ENCODE peak calls at places on chromosomes 6 and 20, in ten cellular contexts. L is mammary epithelial cell; P is lung; W is CD4-positive, alpha-beta memory T cell; Z is thoracic aorta; R is astrocyte; G is aorta; K is choroid plexus epithelial cell; S is SK-N-SH; F is HFF-Myc. Q is an unnamed sample.

GRCh38 chr6:150008588-150008987 is 16.7 kb downstream of the RAET1L start:
- DNase-seq in L (no peak), P (no peak), W (no peak), Z (no peak), R (no peak), G (no peak), K (no peak), S (no peak), F (no peak), Q (no peak)

GRCh38 chr20:10347066-10347465 is 87.0 kb downstream of the MKKS start:
- DNase-seq in L (no peak), P (no peak), W (no peak), Z (no peak), R (peak), G (no peak), K (no peak), S (no peak), F (no peak), Q (no peak)

GRCh38 chr6:43475506-43475905 is 1.9 kb upstream of the TJAP1 start:
- DNase-seq in L (no peak), P (no peak), W (no peak), Z (no peak), R (no peak), G (no peak), K (no peak), S (no peak), F (no peak), Q (no peak)

GRCh38 chr6:35230498-35230897 is 16.7 kb downstream of the SCUBE3 start:
- DNase-seq in L (no peak), P (no peak), W (no peak), Z (no peak), R (no peak), G (no peak), K (no peak), S (no peak), F (no peak), Q (no peak)

GRCh38 chr20:54416770-54417169 is 58.6 kb upstream of the DOK5 start:
- DNase-seq in L (no peak), P (no peak), W (no peak), Z (no peak), R (no peak), G (no peak), K (no peak), S (no peak), F (no peak), Q (no peak)

GRCh38 chr20:19820520-19821211 is 62.6 kb downstream of the RIN2 start:
- DNase-seq in L (no peak), P (no peak), W (no peak), Z (no peak), R (no peak), G (no peak), K (no peak), S (no peak), F (no peak), Q (no peak)

GRCh38 chr20:21702553-21703467 is 2.7 kb upstream of the PAX1 start:
- DNase-seq in L (peak), P (peak), W (no peak), Z (no peak), R (no peak), G (no peak), K (peak), S (peak), F (peak), Q (peak)

GRCh38 chr20:49484180-49485140 is 2.0 kb upstream of the KCNB1 start:
- DNase-seq in L (peak), P (peak), W (peak), Z (peak), R (peak), G (peak), K (peak), S (peak), F (no peak), Q (peak)

GRCh38 chr6:106972500-106972899 is 2.0 kb downstream of the CD24 start:
- DNase-seq in L (peak), P (no peak), W (no peak), Z (no peak), R (peak), G (no peak), K (no peak), S (peak), F (no peak), Q (no peak)

GRCh38 chr20:4708856-4709255 is 12.9 kb upstream of the PRND start:
- DNase-seq in L (no peak), P (no peak), W (no peak), Z (no peak), R (no peak), G (no peak), K (no peak), S (no peak), F (no peak), Q (no peak)

GRCh38 chr6:3869632-3870527 is 20.7 kb downstream of the FAM50B start:
- DNase-seq in L (no peak), P (no peak), W (peak), Z (no peak), R (no peak), G (no peak), K (no peak), S (no peak), F (no peak), Q (no peak)

GRCh38 chr6:137489410-137490371 is 4.5 kb downstream of the OLIG3 start:
- DNase-seq in L (no peak), P (no peak), W (no peak), Z (no peak), R (no peak), G (no peak), K (no peak), S (peak), F (no peak), Q (no peak)

GRCh38 chr6:134937426-134937825 is 12.5 kb downstream of the ALDH8A1 start:
- DNase-seq in L (no peak), P (no peak), W (no peak), Z (no peak), R (peak), G (no peak), K (no peak), S (no peak), F (no peak), Q (no peak)

GRCh38 chr6:157020398-157021266 is 243.5 kb downstream of the ARID1B start:
- DNase-seq in L (peak), P (peak), W (no peak), Z (peak), R (peak), G (peak), K (peak), S (peak), F (peak), Q (peak)

GRCh38 chr20:51420111-51420510 is 122.4 kb downstream of the NFATC2 start:
- DNase-seq in L (peak), P (no peak), W (no peak), Z (no peak), R (peak), G (no peak), K (peak), S (no peak), F (no peak), Q (no peak)

GRCh38 chr6:112153926-112154621 is 66.7 kb downstream of the FAM229B start:
- DNase-seq in L (peak), P (no peak), W (no peak), Z (no peak), R (peak), G (no peak), K (peak), S (peak), F (no peak), Q (no peak)

GRCh38 chr20:38094373-38094775 is 60.8 kb downstream of the RPRD1B start:
- DNase-seq in L (peak), P (no peak), W (peak), Z (no peak), R (peak), G (peak), K (peak), S (no peak), F (no peak), Q (no peak)

GRCh38 chr20:51262240-51262639 is 239.3 kb upstream of the KCNG1 start:
- DNase-seq in L (no peak), P (no peak), W (no peak), Z (no peak), R (no peak), G (no peak), K (no peak), S (no peak), F (no peak), Q (no peak)

GRCh38 chr6:43435682-43436437 is 8.5 kb downstream of the ABCC10 start:
- DNase-seq in L (no peak), P (no peak), W (no peak), Z (no peak), R (no peak), G (no peak), K (no peak), S (no peak), F (no peak), Q (no peak)

GRCh38 chr6:162856885-162857284 is 129.1 kb downstream of the PACRG start:
- DNase-seq in L (peak), P (no peak), W (no peak), Z (no peak), R (peak), G (no peak), K (peak), S (peak), F (peak), Q (no peak)

GRCh38 chr20:51456511-51457280 is 85.8 kb downstream of the NFATC2 start:
- DNase-seq in L (peak), P (peak), W (no peak), Z (peak), R (peak), G (peak), K (peak), S (peak), F (peak), Q (peak)

GRCh38 chr6:52422156-52422555 is 2.0 kb downstream of the EFHC1 start:
- DNase-seq in L (no peak), P (no peak), W (no peak), Z (no peak), R (no peak), G (no peak), K (no peak), S (no peak), F (no peak), Q (no peak)

GRCh38 chr6:70706491-70707123 is 38.9 kb downstream of the SMAP1 start:
- DNase-seq in L (peak), P (no peak), W (peak), Z (no peak), R (no peak), G (no peak), K (peak), S (peak), F (peak), Q (no peak)

GRCh38 chr6:34982424-34982852 is 93.4 kb downstream of the ANKS1A start:
- DNase-seq in L (no peak), P (no peak), W (no peak), Z (no peak), R (peak), G (no peak), K (peak), S (no peak), F (no peak), Q (peak)

GRCh38 chr6:168968228-168968627 is 285.4 kb downstream of the THBS2 start:
- DNase-seq in L (peak), P (no peak), W (peak), Z (no peak), R (peak), G (no peak), K (peak), S (no peak), F (peak), Q (no peak)

GRCh38 chr6:82963527-82963926 is 102.1 kb downstream of the UBE3D start:
- DNase-seq in L (peak), P (no peak), W (no peak), Z (no peak), R (no peak), G (no peak), K (no peak), S (no peak), F (no peak), Q (no peak)

GRCh38 chr6:43386492-43386891 is 17.0 kb upstream of the ZNF318 start:
- DNase-seq in L (no peak), P (no peak), W (peak), Z (no peak), R (no peak), G (no peak), K (no peak), S (peak), F (no peak), Q (no peak)

GRCh38 chr20:32517914-32518592 is 67.1 kb downstream of the NOL4L start:
- DNase-seq in L (no peak), P (no peak), W (no peak), Z (no peak), R (no peak), G (peak), K (no peak), S (peak), F (no peak), Q (no peak)

GRCh38 chr6:6390849-6391602 is 70.6 kb upstream of the F13A1 start:
- DNase-seq in L (no peak), P (no peak), W (no peak), Z (no peak), R (no peak), G (no peak), K (no peak), S (no peak), F (no peak), Q (no peak)
- H3K4me3 ChIP-seq in L (no peak), P (no peak), W (no peak), Z (peak), R (no peak), G (no peak), K (no peak), S (no peak), F (no peak), Q (no peak)

GRCh38 chr6:110877569-110877968 is 3.0 kb downstream of the AMD1 start:
- DNase-seq in L (no peak), P (no peak), W (no peak), Z (no peak), R (no peak), G (no peak), K (no peak), S (no peak), F (no peak), Q (no peak)
- H3K4me3 ChIP-seq in L (peak), P (no peak), W (peak), Z (peak), R (peak), G (no peak), K (peak), S (peak), F (peak), Q (no peak)

GRCh38 chr6:170473801-170474200 is 79.3 kb downstream of the PSMB1 start:
- DNase-seq in L (no peak), P (no peak), W (no peak), Z (no peak), R (no peak), G (no peak), K (no peak), S (no peak), F (no peak), Q (no peak)
- H3K4me3 ChIP-seq in L (no peak), P (no peak), W (no peak), Z (no peak), R (no peak), G (no peak), K (no peak), S (no peak), F (no peak), Q (no peak)

GRCh38 chr20:64055396-64055892 is 6.0 kb upstream of the SOX18 start:
- DNase-seq in L (no peak), P (no peak), W (no peak), Z (no peak), R (no peak), G (no peak), K (no peak), S (no peak), F (no peak), Q (no peak)
- H3K4me3 ChIP-seq in L (no peak), P (no peak), W (no peak), Z (no peak), R (no peak), G (no peak), K (no peak), S (no peak), F (no peak), Q (no peak)